ENCODE peak calls at places on chromosomes 1 and 21, in seven cellular contexts. One of them, this sample, is unnamed. For H3K27me3, the result is how much of the 10 kb centered on the place peaks cover.

GRCh38 chr1:189205863-189206262 is 1271.8 kb downstream of the BRINP3 start:
- DNase-seq in cardiac muscle cell: no peak
- DNase-seq in transverse colon: no peak
- DNase-seq in ovary: no peak
- DNase-seq in naive thymus-derived CD4-positive, alpha-beta T cell: no peak
- DNase-seq in breast epithelium: no peak
- DNase-seq in heart right ventricle: no peak
- DNase-seq in this sample: no peak

GRCh38 chr1:81453345-81453703 is 347.4 kb upstream of the ADGRL2 start:
- DNase-seq in cardiac muscle cell: no peak
- DNase-seq in transverse colon: no peak
- DNase-seq in ovary: no peak
- DNase-seq in naive thymus-derived CD4-positive, alpha-beta T cell: no peak
- DNase-seq in breast epithelium: no peak
- DNase-seq in heart right ventricle: no peak
- DNase-seq in this sample: no peak

GRCh38 chr1:214146523-214146922 is 134.4 kb upstream of the SMYD2 start:
- DNase-seq in cardiac muscle cell: no peak
- DNase-seq in transverse colon: peak
- DNase-seq in ovary: no peak
- DNase-seq in naive thymus-derived CD4-positive, alpha-beta T cell: no peak
- DNase-seq in breast epithelium: no peak
- DNase-seq in heart right ventricle: no peak
- DNase-seq in this sample: no peak

GRCh38 chr21:30482130-30482529 is 2.0 kb upstream of the KRTAP19-1 start:
- DNase-seq in cardiac muscle cell: no peak
- DNase-seq in transverse colon: no peak
- DNase-seq in ovary: no peak
- DNase-seq in naive thymus-derived CD4-positive, alpha-beta T cell: no peak
- DNase-seq in breast epithelium: no peak
- DNase-seq in heart right ventricle: no peak
- DNase-seq in this sample: no peak

GRCh38 chr21:45373991-45374816 is 30.8 kb upstream of the COL18A1 start:
- DNase-seq in cardiac muscle cell: no peak
- DNase-seq in transverse colon: no peak
- DNase-seq in ovary: peak
- DNase-seq in naive thymus-derived CD4-positive, alpha-beta T cell: no peak
- DNase-seq in breast epithelium: no peak
- DNase-seq in heart right ventricle: no peak
- DNase-seq in this sample: no peak

GRCh38 chr1:59554011-59554673 is 257.2 kb downstream of the FGGY start:
- DNase-seq in cardiac muscle cell: no peak
- DNase-seq in transverse colon: no peak
- DNase-seq in ovary: peak
- DNase-seq in naive thymus-derived CD4-positive, alpha-beta T cell: no peak
- DNase-seq in breast epithelium: no peak
- DNase-seq in heart right ventricle: no peak
- DNase-seq in this sample: no peak

GRCh38 chr1:39165488-39165887 is 39.0 kb upstream of the MACF1 start:
- DNase-seq in cardiac muscle cell: no peak
- DNase-seq in transverse colon: no peak
- DNase-seq in ovary: no peak
- DNase-seq in naive thymus-derived CD4-positive, alpha-beta T cell: no peak
- DNase-seq in breast epithelium: no peak
- DNase-seq in heart right ventricle: no peak
- DNase-seq in this sample: no peak

GRCh38 chr1:225870883-225871282 is 11.3 kb downstream of the TMEM63A start:
- DNase-seq in cardiac muscle cell: no peak
- DNase-seq in transverse colon: no peak
- DNase-seq in ovary: no peak
- DNase-seq in naive thymus-derived CD4-positive, alpha-beta T cell: no peak
- DNase-seq in breast epithelium: no peak
- DNase-seq in heart right ventricle: no peak
- DNase-seq in this sample: no peak

GRCh38 chr1:201476670-201477344 is 7.8 kb upstream of the PHLDA3 start:
- DNase-seq in cardiac muscle cell: no peak
- DNase-seq in transverse colon: no peak
- DNase-seq in ovary: no peak
- DNase-seq in naive thymus-derived CD4-positive, alpha-beta T cell: no peak
- DNase-seq in breast epithelium: no peak
- DNase-seq in heart right ventricle: no peak
- DNase-seq in this sample: no peak

GRCh38 chr1:91234181-91234580 is 170.5 kb downstream of the HFM1 start:
- DNase-seq in cardiac muscle cell: no peak
- DNase-seq in transverse colon: no peak
- DNase-seq in ovary: no peak
- DNase-seq in naive thymus-derived CD4-positive, alpha-beta T cell: no peak
- DNase-seq in breast epithelium: no peak
- DNase-seq in heart right ventricle: no peak
- DNase-seq in this sample: no peak

GRCh38 chr1:42934111-42934510 is 24.6 kb downstream of the SLC2A1 start:
- DNase-seq in cardiac muscle cell: no peak
- DNase-seq in transverse colon: no peak
- DNase-seq in ovary: peak
- DNase-seq in naive thymus-derived CD4-positive, alpha-beta T cell: no peak
- DNase-seq in breast epithelium: no peak
- DNase-seq in heart right ventricle: no peak
- DNase-seq in this sample: no peak

GRCh38 chr1:34781071-34781843 is at the start of gene GJB3:
- DNase-seq in cardiac muscle cell: no peak
- DNase-seq in transverse colon: peak
- DNase-seq in ovary: no peak
- DNase-seq in naive thymus-derived CD4-positive, alpha-beta T cell: no peak
- DNase-seq in breast epithelium: no peak
- DNase-seq in heart right ventricle: no peak
- DNase-seq in this sample: no peak

GRCh38 chr1:64505944-64506658 is 36.2 kb downstream of the CACHD1 start:
- DNase-seq in cardiac muscle cell: no peak
- DNase-seq in transverse colon: peak
- DNase-seq in ovary: no peak
- DNase-seq in naive thymus-derived CD4-positive, alpha-beta T cell: peak
- DNase-seq in breast epithelium: peak
- DNase-seq in heart right ventricle: no peak
- DNase-seq in this sample: peak

GRCh38 chr1:79117376-79117775 is 110.8 kb upstream of the ADGRL4 start:
- DNase-seq in cardiac muscle cell: peak
- DNase-seq in transverse colon: no peak
- DNase-seq in ovary: no peak
- DNase-seq in naive thymus-derived CD4-positive, alpha-beta T cell: no peak
- DNase-seq in breast epithelium: no peak
- DNase-seq in heart right ventricle: no peak
- DNase-seq in this sample: no peak

GRCh38 chr21:33395866-33396265 is 7.3 kb upstream of the IFNGR2 start:
- DNase-seq in cardiac muscle cell: no peak
- DNase-seq in transverse colon: no peak
- DNase-seq in ovary: no peak
- DNase-seq in naive thymus-derived CD4-positive, alpha-beta T cell: no peak
- DNase-seq in breast epithelium: no peak
- DNase-seq in heart right ventricle: no peak
- DNase-seq in this sample: no peak

GRCh38 chr1:155003227-155003765 is 694 bp downstream of the ZBTB7B start:
- DNase-seq in cardiac muscle cell: peak
- DNase-seq in transverse colon: peak
- DNase-seq in ovary: peak
- DNase-seq in naive thymus-derived CD4-positive, alpha-beta T cell: no peak
- DNase-seq in breast epithelium: no peak
- DNase-seq in heart right ventricle: no peak
- DNase-seq in this sample: peak

GRCh38 chr1:111139234-111139955 is 498 bp downstream of the DRAM2 start:
- DNase-seq in cardiac muscle cell: peak
- DNase-seq in transverse colon: peak
- DNase-seq in ovary: peak
- DNase-seq in naive thymus-derived CD4-positive, alpha-beta T cell: peak
- DNase-seq in breast epithelium: no peak
- DNase-seq in heart right ventricle: peak
- DNase-seq in this sample: peak

GRCh38 chr1:5992814-5993552 is 758 bp upstream of the NPHP4 start:
- DNase-seq in cardiac muscle cell: no peak
- DNase-seq in transverse colon: no peak
- DNase-seq in ovary: no peak
- DNase-seq in naive thymus-derived CD4-positive, alpha-beta T cell: no peak
- DNase-seq in breast epithelium: no peak
- DNase-seq in heart right ventricle: no peak
- DNase-seq in this sample: peak

GRCh38 chr1:14294860-14295259 is 303.6 kb upstream of the KAZN start:
- DNase-seq in cardiac muscle cell: no peak
- DNase-seq in transverse colon: no peak
- DNase-seq in ovary: no peak
- DNase-seq in naive thymus-derived CD4-positive, alpha-beta T cell: no peak
- DNase-seq in breast epithelium: no peak
- DNase-seq in heart right ventricle: no peak
- DNase-seq in this sample: no peak

GRCh38 chr1:225378880-225379279 is 49.0 kb downstream of the LBR start:
- DNase-seq in cardiac muscle cell: peak
- DNase-seq in transverse colon: no peak
- DNase-seq in ovary: no peak
- DNase-seq in naive thymus-derived CD4-positive, alpha-beta T cell: no peak
- DNase-seq in breast epithelium: no peak
- DNase-seq in heart right ventricle: peak
- DNase-seq in this sample: no peak

GRCh38 chr1:93079685-93080141 is 630 bp downstream of the MTF2 start:
- DNase-seq in cardiac muscle cell: peak
- DNase-seq in transverse colon: peak
- DNase-seq in ovary: peak
- DNase-seq in naive thymus-derived CD4-positive, alpha-beta T cell: no peak
- DNase-seq in breast epithelium: peak
- DNase-seq in heart right ventricle: peak
- DNase-seq in this sample: peak

GRCh38 chr1:237851209-237851845 is 39.4 kb downstream of the ZP4 start:
- DNase-seq in cardiac muscle cell: peak
- DNase-seq in transverse colon: peak
- DNase-seq in ovary: no peak
- DNase-seq in naive thymus-derived CD4-positive, alpha-beta T cell: no peak
- DNase-seq in breast epithelium: no peak
- DNase-seq in heart right ventricle: no peak
- DNase-seq in this sample: peak

DNA sequence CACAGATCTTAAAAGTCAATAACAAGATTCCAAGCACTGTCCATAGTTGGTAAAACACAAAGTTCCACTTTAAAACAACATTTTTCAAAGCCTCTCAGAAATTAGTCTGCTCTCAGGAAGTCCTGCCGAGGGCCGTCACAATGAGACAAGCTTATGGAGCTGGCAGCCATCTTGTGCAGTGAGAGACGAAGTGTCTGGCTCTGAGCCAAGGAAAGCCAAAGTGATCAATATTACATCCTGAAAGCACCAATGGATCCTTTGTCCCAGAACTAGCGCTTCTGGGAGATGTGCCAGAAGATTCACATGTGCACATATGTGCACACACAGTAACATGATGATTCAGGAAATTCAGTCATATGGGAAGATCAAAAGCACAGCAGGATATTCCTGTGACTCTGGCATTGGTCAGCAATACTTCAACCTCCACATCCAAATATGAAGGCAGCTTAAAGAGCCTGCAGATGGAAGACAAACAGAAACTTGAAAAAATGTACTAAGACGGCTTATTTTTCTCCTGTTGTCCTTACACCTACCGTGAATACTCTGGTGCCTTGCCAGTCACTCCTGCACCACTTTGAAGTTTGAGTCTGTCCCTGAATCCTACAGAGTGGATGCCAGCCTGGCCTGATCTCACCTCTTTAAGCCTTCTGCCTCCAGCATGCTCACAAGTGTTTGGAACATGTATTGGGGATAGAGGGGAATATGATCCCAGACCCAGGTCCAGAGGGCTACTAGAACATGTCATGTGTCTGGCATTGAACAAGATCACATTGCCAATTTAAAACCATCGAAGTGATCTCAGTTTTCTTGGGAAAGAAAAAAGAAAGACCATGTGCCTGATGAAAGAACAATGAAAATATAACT is 44.5 kb upstream of the PRRX1 start:
- DNase-seq in cardiac muscle cell: no peak
- DNase-seq in transverse colon: no peak
- DNase-seq in ovary: no peak
- DNase-seq in naive thymus-derived CD4-positive, alpha-beta T cell: no peak
- DNase-seq in breast epithelium: no peak
- DNase-seq in heart right ventricle: no peak
- DNase-seq in this sample: no peak
- H3K4me3 ChIP-seq in cardiac muscle cell: no peak
- H3K4me3 ChIP-seq in transverse colon: no peak
- H3K4me3 ChIP-seq in ovary: no peak
- H3K4me3 ChIP-seq in naive thymus-derived CD4-positive, alpha-beta T cell: no peak
- H3K4me3 ChIP-seq in breast epithelium: peak
- H3K4me3 ChIP-seq in heart right ventricle: no peak
- H3K4me3 ChIP-seq in this sample: no peak

GRCh38 chr21:28734522-28735175 is 258.0 kb downstream of the LTN1 start:
- DNase-seq in cardiac muscle cell: no peak
- DNase-seq in transverse colon: no peak
- DNase-seq in ovary: no peak
- DNase-seq in naive thymus-derived CD4-positive, alpha-beta T cell: no peak
- DNase-seq in breast epithelium: no peak
- DNase-seq in heart right ventricle: no peak
- DNase-seq in this sample: no peak

GRCh38 chr21:28738882-28739281 is 253.8 kb downstream of the LTN1 start:
- DNase-seq in cardiac muscle cell: no peak
- DNase-seq in transverse colon: no peak
- DNase-seq in ovary: no peak
- DNase-seq in naive thymus-derived CD4-positive, alpha-beta T cell: no peak
- DNase-seq in breast epithelium: no peak
- DNase-seq in heart right ventricle: no peak
- DNase-seq in this sample: no peak

GRCh38 chr21:28742527-28742926 is 250.2 kb downstream of the LTN1 start:
- DNase-seq in cardiac muscle cell: peak
- DNase-seq in transverse colon: no peak
- DNase-seq in ovary: no peak
- DNase-seq in naive thymus-derived CD4-positive, alpha-beta T cell: no peak
- DNase-seq in breast epithelium: no peak
- DNase-seq in heart right ventricle: no peak
- DNase-seq in this sample: no peak

GRCh38 chr21:28738305-28738704 is 254.4 kb downstream of the LTN1 start:
- DNase-seq in cardiac muscle cell: no peak
- DNase-seq in transverse colon: no peak
- DNase-seq in ovary: no peak
- DNase-seq in naive thymus-derived CD4-positive, alpha-beta T cell: no peak
- DNase-seq in breast epithelium: no peak
- DNase-seq in heart right ventricle: no peak
- DNase-seq in this sample: no peak

GRCh38 chr21:28737671-28738279 is 254.9 kb downstream of the LTN1 start:
- DNase-seq in cardiac muscle cell: peak
- DNase-seq in transverse colon: no peak
- DNase-seq in ovary: no peak
- DNase-seq in naive thymus-derived CD4-positive, alpha-beta T cell: no peak
- DNase-seq in breast epithelium: no peak
- DNase-seq in heart right ventricle: no peak
- DNase-seq in this sample: no peak
- H3K27me3 ChIP-seq in cardiac muscle cell: under half
- H3K27me3 ChIP-seq in transverse colon: under half
- H3K27me3 ChIP-seq in ovary: under half
- H3K27me3 ChIP-seq in naive thymus-derived CD4-positive, alpha-beta T cell: under half
- H3K27me3 ChIP-seq in breast epithelium: under half
- H3K27me3 ChIP-seq in heart right ventricle: under half
- H3K27me3 ChIP-seq in this sample: under half

GRCh38 chr1:199160521-199161318 is 521.9 kb downstream of the PTPRC start:
- DNase-seq in cardiac muscle cell: no peak
- DNase-seq in transverse colon: no peak
- DNase-seq in ovary: no peak
- DNase-seq in naive thymus-derived CD4-positive, alpha-beta T cell: no peak
- DNase-seq in breast epithelium: no peak
- DNase-seq in heart right ventricle: no peak
- DNase-seq in this sample: no peak
- H3K4me3 ChIP-seq in cardiac muscle cell: no peak
- H3K4me3 ChIP-seq in transverse colon: no peak
- H3K4me3 ChIP-seq in ovary: no peak
- H3K4me3 ChIP-seq in naive thymus-derived CD4-positive, alpha-beta T cell: no peak
- H3K4me3 ChIP-seq in breast epithelium: no peak
- H3K4me3 ChIP-seq in heart right ventricle: no peak
- H3K4me3 ChIP-seq in this sample: no peak

GRCh38 chr1:18726388-18726787 is 95.7 kb downstream of the PAX7 start:
- DNase-seq in cardiac muscle cell: no peak
- DNase-seq in transverse colon: no peak
- DNase-seq in ovary: no peak
- DNase-seq in naive thymus-derived CD4-positive, alpha-beta T cell: no peak
- DNase-seq in breast epithelium: no peak
- DNase-seq in heart right ventricle: no peak
- DNase-seq in this sample: no peak
- H3K27me3 ChIP-seq in cardiac muscle cell: under half
- H3K27me3 ChIP-seq in transverse colon: half or more
- H3K27me3 ChIP-seq in ovary: under half
- H3K27me3 ChIP-seq in naive thymus-derived CD4-positive, alpha-beta T cell: under half
- H3K27me3 ChIP-seq in breast epithelium: half or more
- H3K27me3 ChIP-seq in heart right ventricle: half or more
- H3K27me3 ChIP-seq in this sample: under half

This sample was measured in WERI-Rb-1.